ENCODE peak calls at places on chromosomes 5 and 9, in seven cellular contexts. One of them, this sample, is unnamed.

GRCh38 chr9:135526730-135527571 is 5.7 kb downstream of the LCN1 start:
- DNase-seq in Calu3: no peak
- DNase-seq in HFF-Myc: no peak
- DNase-seq in aorta: no peak
- DNase-seq in H54: no peak
- DNase-seq in MCF 10A: no peak
- DNase-seq in ascending aorta: peak; percentile 5
- DNase-seq in this sample: no peak

GRCh38 chr9:36986548-36987408 is 47.3 kb downstream of the PAX5 start:
- DNase-seq in Calu3: no peak
- DNase-seq in HFF-Myc: no peak
- DNase-seq in aorta: no peak
- DNase-seq in H54: no peak
- DNase-seq in MCF 10A: no peak
- DNase-seq in ascending aorta: no peak
- DNase-seq in this sample: no peak

GRCh38 chr5:171598279-171599152 is 179.1 kb downstream of the FGF18 start:
- DNase-seq in Calu3: no peak
- DNase-seq in HFF-Myc: no peak
- DNase-seq in aorta: no peak
- DNase-seq in H54: no peak
- DNase-seq in MCF 10A: peak; percentile 23
- DNase-seq in ascending aorta: no peak
- DNase-seq in this sample: no peak

GRCh38 chr5:87302061-87302460 is 34.4 kb downstream of the RASA1 start:
- DNase-seq in Calu3: no peak
- DNase-seq in HFF-Myc: peak; percentile 7
- DNase-seq in aorta: no peak
- DNase-seq in H54: no peak
- DNase-seq in MCF 10A: peak; percentile 60
- DNase-seq in ascending aorta: no peak
- DNase-seq in this sample: no peak

GRCh38 chr5:84430863-84431663 is 46.4 kb upstream of the EDIL3 start:
- DNase-seq in Calu3: no peak
- DNase-seq in HFF-Myc: no peak
- DNase-seq in aorta: no peak
- DNase-seq in H54: no peak
- DNase-seq in MCF 10A: peak; percentile 8
- DNase-seq in ascending aorta: no peak
- DNase-seq in this sample: no peak

GRCh38 chr9:72022846-72023245 is 37.6 kb downstream of the C9orf57 start:
- DNase-seq in Calu3: no peak
- DNase-seq in HFF-Myc: no peak
- DNase-seq in aorta: no peak
- DNase-seq in H54: peak; percentile 69
- DNase-seq in MCF 10A: peak; percentile 41
- DNase-seq in ascending aorta: no peak
- DNase-seq in this sample: peak; percentile 47

GRCh38 chr5:85293139-85293785 is 908.6 kb upstream of the EDIL3 start:
- DNase-seq in Calu3: peak; percentile 39
- DNase-seq in HFF-Myc: no peak
- DNase-seq in aorta: no peak
- DNase-seq in H54: peak; percentile 9
- DNase-seq in MCF 10A: no peak
- DNase-seq in ascending aorta: no peak
- DNase-seq in this sample: no peak

GRCh38 chr9:134419684-134420076 is 93.4 kb downstream of the RXRA start:
- DNase-seq in Calu3: no peak
- DNase-seq in HFF-Myc: no peak
- DNase-seq in aorta: no peak
- DNase-seq in H54: peak; percentile 66
- DNase-seq in MCF 10A: no peak
- DNase-seq in ascending aorta: no peak
- DNase-seq in this sample: no peak

GRCh38 chr5:952597-953271 is 55.9 kb upstream of the NKD2 start:
- DNase-seq in Calu3: no peak
- DNase-seq in HFF-Myc: no peak
- DNase-seq in aorta: no peak
- DNase-seq in H54: no peak
- DNase-seq in MCF 10A: no peak
- DNase-seq in ascending aorta: no peak
- DNase-seq in this sample: no peak

GRCh38 chr5:3194141-3194540 is 401.5 kb upstream of the IRX1 start:
- DNase-seq in Calu3: no peak
- DNase-seq in HFF-Myc: no peak
- DNase-seq in aorta: no peak
- DNase-seq in H54: no peak
- DNase-seq in MCF 10A: no peak
- DNase-seq in ascending aorta: no peak
- DNase-seq in this sample: no peak

GRCh38 chr9:129333961-129334743 is 156.1 kb upstream of the IER5L start:
- DNase-seq in Calu3: peak; percentile 95
- DNase-seq in HFF-Myc: peak; percentile 76
- DNase-seq in aorta: peak; percentile 96
- DNase-seq in H54: peak; percentile 83
- DNase-seq in MCF 10A: peak; percentile 98
- DNase-seq in ascending aorta: peak; percentile 74
- DNase-seq in this sample: peak; percentile 87

GRCh38 chr9:137241490-137242328 is 622 bp downstream of the TUBB4B start:
- DNase-seq in Calu3: peak; percentile 59
- DNase-seq in HFF-Myc: no peak
- DNase-seq in aorta: peak; percentile 90
- DNase-seq in H54: no peak
- DNase-seq in MCF 10A: peak; percentile 71
- DNase-seq in ascending aorta: no peak
- DNase-seq in this sample: no peak

GRCh38 chr9:130672466-130672865 is 8.1 kb downstream of the PRDM12 start:
- DNase-seq in Calu3: no peak
- DNase-seq in HFF-Myc: no peak
- DNase-seq in aorta: no peak
- DNase-seq in H54: no peak
- DNase-seq in MCF 10A: no peak
- DNase-seq in ascending aorta: no peak
- DNase-seq in this sample: no peak

GRCh38 chr5:95864944-95865504 is 42.5 kb upstream of the GLRX start:
- DNase-seq in Calu3: peak; percentile 40
- DNase-seq in HFF-Myc: no peak
- DNase-seq in aorta: no peak
- DNase-seq in H54: no peak
- DNase-seq in MCF 10A: peak; percentile 52
- DNase-seq in ascending aorta: no peak
- DNase-seq in this sample: no peak

GRCh38 chr5:99005506-99005905 is 76.7 kb upstream of the CHD1 start:
- DNase-seq in Calu3: no peak
- DNase-seq in HFF-Myc: no peak
- DNase-seq in aorta: no peak
- DNase-seq in H54: no peak
- DNase-seq in MCF 10A: no peak
- DNase-seq in ascending aorta: no peak
- DNase-seq in this sample: no peak

GRCh38 chr5:134543820-134544692 is 18.6 kb downstream of the JADE2 start:
- DNase-seq in Calu3: no peak
- DNase-seq in HFF-Myc: no peak
- DNase-seq in aorta: peak; percentile 68
- DNase-seq in H54: no peak
- DNase-seq in MCF 10A: no peak
- DNase-seq in ascending aorta: no peak
- DNase-seq in this sample: no peak

GRCh38 chr9:85522459-85523092 is 219.2 kb downstream of the AGTPBP1 start:
- DNase-seq in Calu3: no peak
- DNase-seq in HFF-Myc: no peak
- DNase-seq in aorta: peak; percentile 81
- DNase-seq in H54: no peak
- DNase-seq in MCF 10A: no peak
- DNase-seq in ascending aorta: no peak
- DNase-seq in this sample: no peak

GRCh38 chr5:178249191-178249989 is 16.8 kb upstream of the PHYKPL start:
- DNase-seq in Calu3: no peak
- DNase-seq in HFF-Myc: no peak
- DNase-seq in aorta: no peak
- DNase-seq in H54: peak; percentile 57
- DNase-seq in MCF 10A: peak; percentile 93
- DNase-seq in ascending aorta: no peak
- DNase-seq in this sample: no peak